ENCODE peak calls at places on chromosomes 13 and 19, in ten cellular contexts. J is GM13976; W is upper lobe of right lung; F is CD4-positive, alpha-beta T cell; C is tibial nerve; Q is WERI-Rb-1; M is cardiac muscle cell; D is fibroblast of mammary gland; K is mesothelial cell of epicardium; X is BE2C. B is an unnamed sample.

GRCh38 chr19:870963-871401 is 11.5 kb downstream of the CFD start:
- DNase-seq in J (no peak), W (peak), F (no peak), C (no peak), Q (no peak), M (peak), D (no peak), K (no peak), X (peak), B (no peak)

GRCh38 chr13:110127986-110128511 is 178.9 kb downstream of the COL4A1 start:
- DNase-seq in J (no peak), W (no peak), F (no peak), C (no peak), Q (no peak), M (no peak), D (no peak), K (no peak), X (no peak), B (no peak)

GRCh38 chr13:61685683-61686013 is 270.0 kb upstream of the PCDH20 start:
- DNase-seq in J (no peak), W (no peak), F (no peak), C (no peak), Q (peak), M (no peak), D (no peak), K (no peak), X (peak), B (no peak)

GRCh38 chr19:56769650-56770049 is 70.9 kb downstream of the PEG3 start:
- DNase-seq in J (no peak), W (no peak), F (no peak), C (no peak), Q (no peak), M (no peak), D (no peak), K (no peak), X (no peak), B (no peak)

GRCh38 chr19:22609630-22610029 is 24.5 kb upstream of the ZNF492 start:
- DNase-seq in J (no peak), W (peak), F (no peak), C (no peak), Q (no peak), M (no peak), D (no peak), K (no peak), X (no peak), B (no peak)

GRCh38 chr19:45059258-45059965 is 16.9 kb downstream of the ZNF296 start:
- DNase-seq in J (peak), W (peak), F (peak), C (peak), Q (peak), M (peak), D (peak), K (peak), X (peak), B (peak)

GRCh38 chr13:48641404-48641803 is 12.3 kb upstream of the CYSLTR2 start:
- DNase-seq in J (no peak), W (no peak), F (no peak), C (no peak), Q (no peak), M (no peak), D (no peak), K (no peak), X (peak), B (no peak)

GRCh38 chr19:3668331-3669133 is 31.7 kb downstream of the PIP5K1C start:
- DNase-seq in J (no peak), W (no peak), F (no peak), C (no peak), Q (peak), M (peak), D (peak), K (no peak), X (no peak), B (no peak)

GRCh38 chr19:12939292-12939606 is 840 bp downstream of the CALR start:
- DNase-seq in J (no peak), W (no peak), F (no peak), C (no peak), Q (no peak), M (peak), D (peak), K (no peak), X (no peak), B (no peak)

GRCh38 chr19:41411682-41412265 is 14.2 kb downstream of the BCKDHA start:
- DNase-seq in J (no peak), W (no peak), F (no peak), C (no peak), Q (no peak), M (no peak), D (no peak), K (no peak), X (peak), B (no peak)

GRCh38 chr19:1355974-1356865 is 27.5 kb upstream of the NDUFS7 start:
- DNase-seq in J (no peak), W (no peak), F (no peak), C (no peak), Q (no peak), M (peak), D (peak), K (no peak), X (no peak), B (no peak)

GRCh38 chr19:13172335-13173128 is 22.3 kb downstream of the IER2 start:
- DNase-seq in J (peak), W (peak), F (peak), C (peak), Q (no peak), M (peak), D (peak), K (peak), X (peak), B (no peak)

GRCh38 chr13:30985637-30986205 is 53.3 kb downstream of the TEX26 start:
- DNase-seq in J (no peak), W (no peak), F (no peak), C (no peak), Q (no peak), M (peak), D (peak), K (no peak), X (no peak), B (no peak)

GRCh38 chr19:2235396-2236284 is 489 bp downstream of the PLEKHJ1 start:
- DNase-seq in J (no peak), W (peak), F (no peak), C (no peak), Q (peak), M (no peak), D (no peak), K (no peak), X (no peak), B (no peak)

DNA sequence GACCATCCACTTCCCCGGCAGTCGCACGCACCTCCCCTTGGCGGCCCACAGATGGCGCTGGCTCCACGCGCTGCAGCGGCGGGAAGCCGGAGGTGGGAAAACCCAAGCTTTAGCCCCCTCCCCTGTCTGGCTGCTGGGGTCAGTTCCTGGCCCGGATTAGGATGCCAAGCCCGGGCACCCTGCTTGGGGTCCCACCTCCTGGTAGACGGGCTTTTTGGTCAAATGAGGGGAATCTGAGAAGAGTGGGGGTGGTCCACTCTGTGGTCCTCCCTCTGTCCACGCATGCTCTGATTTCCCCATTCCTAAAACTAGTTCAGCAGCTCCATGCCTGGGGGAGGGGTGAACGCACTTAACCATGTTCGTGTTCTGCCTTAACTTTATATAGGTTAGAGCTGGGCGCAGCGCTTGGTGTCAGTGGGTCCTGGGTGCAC is 8.1 kb upstream of the ADGRE2 start:
- DNase-seq in J (peak), W (no peak), F (no peak), C (no peak), Q (peak), M (peak), D (no peak), K (no peak), X (peak), B (peak)
- TF ChIP-seq CTCF in J (peak), W (peak), F (peak), C (peak), Q (peak), M (peak), D (peak), K (no peak), X (peak), B (peak)

DNA sequence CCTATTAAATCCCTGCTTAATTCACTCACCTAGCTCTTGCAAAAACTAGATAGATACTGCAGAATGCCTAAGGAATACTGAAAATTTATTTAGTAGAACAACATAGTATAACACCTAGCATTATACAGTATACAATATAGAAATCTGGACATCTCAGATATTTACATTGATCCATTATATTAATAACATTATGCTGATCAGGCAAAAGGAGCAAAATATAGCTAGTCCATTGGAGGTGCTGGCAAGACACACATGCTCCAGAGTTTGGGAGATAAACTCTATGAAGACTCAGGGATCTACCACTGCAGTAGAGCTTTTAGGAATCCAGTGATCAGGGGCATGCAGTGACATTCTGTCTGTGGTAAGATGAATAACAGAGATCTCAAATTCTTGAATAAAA is 357.6 kb downstream of the TBC1D4 start:
- DNase-seq in J (no peak), W (no peak), F (no peak), C (no peak), Q (no peak), M (no peak), D (no peak), K (no peak), X (no peak), B (no peak)
- TF ChIP-seq CTCF in J (no peak), W (no peak), F (no peak), C (no peak), Q (no peak), M (no peak), D (no peak), K (no peak), X (no peak), B (no peak)

DNA sequence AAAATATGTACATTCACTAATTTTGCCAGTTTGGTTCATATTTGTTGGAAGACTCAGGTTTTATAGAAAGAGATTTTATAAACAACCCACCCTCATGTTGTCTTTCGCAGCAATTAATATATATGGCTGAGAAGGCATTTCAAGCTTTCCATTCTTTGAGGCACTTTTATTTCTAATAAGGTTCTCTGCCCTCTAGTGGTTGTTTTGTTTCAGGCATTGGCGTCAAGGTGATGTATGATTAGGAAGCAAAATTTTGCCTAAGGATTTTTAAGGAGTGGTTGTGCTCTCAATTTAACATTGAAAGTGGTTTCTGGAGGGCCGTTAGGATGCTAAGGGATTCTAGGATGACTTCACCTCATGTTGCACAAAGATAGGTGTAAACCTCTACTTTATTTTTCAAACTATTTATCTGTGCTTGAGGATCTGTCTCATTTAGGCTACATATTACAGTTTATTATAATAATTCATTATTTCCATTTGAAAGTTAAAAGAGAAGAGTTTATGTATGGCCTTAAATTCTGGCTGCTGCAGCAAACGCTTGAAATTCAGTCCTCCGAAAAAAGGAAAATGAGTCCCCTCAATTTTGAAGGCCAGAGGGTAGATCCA is 35.9 kb downstream of the OXGR1 start:
- DNase-seq in J (peak), W (no peak), F (no peak), C (peak), Q (no peak), M (peak), D (peak), K (no peak), X (peak), B (no peak)
- TF ChIP-seq CTCF in J (peak), W (peak), F (peak), C (peak), Q (peak), M (peak), D (peak), K (peak), X (peak), B (peak)

GRCh38 chr19:6772028-6772865 is at the start of gene VAV1:
- DNase-seq in J (peak), W (peak), F (peak), C (no peak), Q (no peak), M (no peak), D (no peak), K (no peak), X (no peak), B (no peak)
- TF ChIP-seq CTCF in J (peak), W (peak), F (no peak), C (no peak), Q (peak), M (no peak), D (no peak), K (no peak), X (no peak), B (no peak)

GRCh38 chr19:29873024-29873800 is 61.4 kb downstream of the CCNE1 start:
- DNase-seq in J (peak), W (peak), F (peak), C (peak), Q (peak), M (peak), D (no peak), K (peak), X (peak), B (peak)
- TF ChIP-seq CTCF in J (peak), W (peak), F (peak), C (peak), Q (peak), M (peak), D (peak), K (peak), X (peak), B (peak)